ENCODE peak calls at places on chromosomes 16 and 17, in four cellular contexts. S is HepG2, A is K562, C is GM12878. N is an unnamed sample.

GRCh38 chr16:24372824-24373223 is 116.7 kb downstream of the CACNG3 start:
- DNase-seq in A (no peak), S (no peak), C (no peak), N (no peak)

GRCh38 chr16:75576384-75576811 is 10.2 kb downstream of the GABARAPL2 start:
- DNase-seq in S (no peak), A (no peak), C (no peak), N (no peak)

GRCh38 chr17:37888881-37889280 is 35.3 kb upstream of the TBC1D3K start:
- DNase-seq in C (no peak), A (no peak), S (no peak), N (no peak)

GRCh38 chr17:65074778-65075250 is 18.3 kb upstream of the GNA13 start:
- DNase-seq in A (peak), C (no peak), S (peak), N (no peak)

GRCh38 chr16:87832759-87833502 is 36.4 kb downstream of the SLC7A5 start:
- DNase-seq in S (no peak), C (no peak), A (no peak), N (no peak)

GRCh38 chr17:8162232-8162996 is at the start of gene VAMP2:
- DNase-seq in C (no peak), S (no peak), A (peak), N (peak)

GRCh38 chr17:29344201-29344856 is 45.8 kb upstream of the TAOK1 start:
- DNase-seq in C (no peak), A (no peak), S (no peak), N (no peak)

GRCh38 chr17:62933986-62934385 is 32.0 kb upstream of the TANC2 start:
- DNase-seq in A (no peak), S (no peak), C (no peak), N (no peak)

GRCh38 chr16:65604771-65605170 is 482.9 kb upstream of the CDH11 start:
- DNase-seq in A (no peak), S (no peak), C (no peak), N (no peak)

GRCh38 chr17:60640503-60640902 is 37.1 kb upstream of the BCAS3 start:
- DNase-seq in S (peak), C (no peak), A (peak), N (no peak)

GRCh38 chr16:86387461-86388440 is 122.6 kb upstream of the FOXF1 start:
- DNase-seq in A (peak), C (no peak), S (no peak), N (no peak)

GRCh38 chr17:50468120-50469004 is at the start of gene CHAD:
- DNase-seq in C (no peak), A (no peak), S (no peak), N (peak)

GRCh38 chr17:57040571-57040970 is 44.5 kb upstream of the AKAP1 start:
- DNase-seq in A (no peak), C (no peak), S (no peak), N (no peak)

GRCh38 chr17:76027159-76027839 is at the start of gene EVPL:
- DNase-seq in C (no peak), S (peak), A (no peak), N (no peak)

GRCh38 chr17:79840204-79840988 is 1.2 kb upstream of the CBX4 start:
- DNase-seq in S (no peak), A (no peak), C (no peak), N (peak)

GRCh38 chr16:50841081-50841886 is 99.4 kb downstream of the CYLD start:
- DNase-seq in A (peak), C (no peak), S (no peak), N (peak)

GRCh38 chr17:38853292-38854219 is at the start of gene RPL23:
- DNase-seq in S (peak), C (peak), A (peak), N (peak)

GRCh38 chr17:76265624-76266243 is 586 bp downstream of the UBALD2 start:
- DNase-seq in C (no peak), S (no peak), A (peak), N (peak)

GRCh38 chr16:12600116-12600515 is 203.6 kb downstream of the CPPED1 start:
- DNase-seq in S (no peak), A (no peak), C (no peak), N (no peak)

GRCh38 chr17:74430706-74431567 is 951 bp upstream of the GPRC5C start:
- DNase-seq in C (peak), A (peak), S (peak), N (peak)

GRCh38 chr16:27359615-27360014 is 42.4 kb upstream of the IL21R start:
- DNase-seq in A (no peak), C (no peak), S (no peak), N (no peak)

DNA sequence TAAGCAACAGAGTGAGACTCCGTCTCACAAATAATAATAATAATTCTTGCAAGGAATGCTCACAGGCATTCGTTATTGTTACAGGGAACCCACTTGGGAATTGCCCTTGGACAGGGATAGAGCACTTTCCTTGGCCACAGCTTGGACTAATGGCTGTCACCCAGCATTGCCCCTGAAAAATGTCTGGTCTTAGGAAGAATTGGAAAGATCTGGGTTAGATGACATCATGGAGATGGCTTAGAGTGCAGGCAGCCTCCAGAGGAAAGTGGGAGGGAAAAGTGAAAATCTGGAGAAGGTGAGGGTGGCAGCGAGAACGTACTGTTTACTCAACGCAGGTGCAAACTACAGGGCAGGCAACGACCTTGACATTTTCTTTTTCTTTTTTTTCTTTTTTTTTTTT is 59.3 kb upstream of the MRTFB start:
- DNase-seq in A (no peak), S (no peak), C (no peak), N (no peak)
- TF ChIP-seq ESRRA in A (no peak), S (no peak), C (no peak), N (no peak)

GRCh38 chr16:3119701-3120408 is 7.5 kb downstream of the ZNF205 start:
- DNase-seq in A (no peak), C (no peak), S (no peak), N (no peak)

GRCh38 chr16:3118204-3118790 is 5.9 kb downstream of the ZNF205 start:
- DNase-seq in C (no peak), A (no peak), S (no peak), N (no peak)

GRCh38 chr16:3120435-3120834 is 8.0 kb downstream of the ZNF205 start:
- DNase-seq in A (no peak), S (no peak), C (no peak), N (no peak)

GRCh38 chr16:3119286-3119685 is 6.9 kb downstream of the ZNF205 start:
- DNase-seq in C (no peak), A (no peak), S (no peak), N (no peak)

GRCh38 chr16:3118846-3119245 is 6.5 kb downstream of the ZNF205 start:
- DNase-seq in A (no peak), C (no peak), S (no peak), N (no peak)
- TF ChIP-seq SP1 in A (no peak), C (no peak), S (no peak), N (no peak)

DNA sequence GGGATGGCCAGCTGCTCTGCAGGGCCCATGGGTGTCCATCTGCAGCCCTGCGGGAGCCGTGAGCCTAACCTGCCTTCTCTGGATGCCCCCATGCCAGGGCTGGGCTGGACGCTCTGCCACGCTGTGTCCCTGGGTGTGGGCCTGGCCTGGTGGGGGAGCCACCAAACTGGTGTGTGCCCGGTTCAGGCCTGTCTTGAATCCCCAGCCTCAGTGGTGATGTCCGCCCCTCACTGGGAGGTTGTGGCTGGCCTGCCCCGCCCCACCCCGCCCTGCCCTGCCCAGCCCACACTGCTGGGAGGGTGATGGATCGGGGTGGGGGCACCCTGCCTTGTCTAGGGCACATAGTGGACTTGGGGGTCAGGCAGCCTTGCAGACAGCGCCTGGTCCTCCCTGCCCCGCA is 50.1 kb upstream of the PVALEF start:
- DNase-seq in A (no peak), S (no peak), C (no peak), N (no peak)
- TF ChIP-seq ATF3 in A (no peak), S (no peak), C (no peak), N (no peak)

DNA sequence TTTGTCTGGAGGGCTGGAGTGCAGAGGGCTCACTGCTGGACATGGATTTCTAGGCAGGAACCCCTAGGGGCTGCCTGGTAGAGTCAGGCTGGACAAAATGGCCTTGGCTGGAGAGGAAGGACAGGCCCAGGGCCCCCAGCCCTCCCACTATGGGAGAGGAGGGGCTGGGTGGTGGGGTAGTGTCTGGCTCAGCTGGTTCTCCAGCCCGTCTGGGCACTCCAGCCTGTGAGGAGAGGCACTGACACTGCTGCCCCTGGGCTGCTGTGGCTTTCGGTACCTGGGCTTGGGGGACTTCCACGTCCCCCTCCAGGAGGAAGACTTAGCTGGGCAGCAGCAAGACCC is 21.8 kb upstream of the DOK4 start:
- DNase-seq in C (no peak), A (no peak), S (no peak), N (no peak)
- TF ChIP-seq ESRRA in C (no peak), A (no peak), S (no peak), N (no peak)

DNA sequence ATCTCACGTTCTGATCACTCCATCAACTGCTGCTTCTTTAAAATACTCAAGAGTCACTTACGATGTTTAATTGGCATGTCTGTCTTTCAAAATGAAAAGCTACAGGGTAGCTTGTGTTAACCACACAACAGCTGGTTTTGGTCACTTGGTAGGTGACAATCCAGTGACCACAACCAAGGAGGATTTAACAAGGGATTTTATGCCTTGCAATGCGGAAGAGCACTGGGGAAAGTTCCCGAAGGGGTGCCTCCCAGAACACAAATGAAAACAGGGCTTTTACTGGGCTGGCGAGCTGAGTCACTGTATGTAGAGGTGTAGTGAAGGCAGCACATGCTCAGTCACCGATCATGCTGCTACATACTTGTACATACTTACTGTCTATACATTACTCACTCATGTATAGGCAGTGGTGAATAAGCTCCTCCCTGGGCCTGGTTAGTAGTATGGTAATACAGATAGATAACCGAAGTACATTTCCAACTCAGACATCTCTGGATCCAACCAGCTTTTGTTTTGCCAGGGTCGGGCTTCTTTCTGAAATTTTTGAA is 483.5 kb downstream of the CDH13 start:
- DNase-seq in S (no peak), A (no peak), C (no peak), N (no peak)
- TF ChIP-seq SP1 in S (no peak), A (no peak), C (no peak), N (no peak)

DNA sequence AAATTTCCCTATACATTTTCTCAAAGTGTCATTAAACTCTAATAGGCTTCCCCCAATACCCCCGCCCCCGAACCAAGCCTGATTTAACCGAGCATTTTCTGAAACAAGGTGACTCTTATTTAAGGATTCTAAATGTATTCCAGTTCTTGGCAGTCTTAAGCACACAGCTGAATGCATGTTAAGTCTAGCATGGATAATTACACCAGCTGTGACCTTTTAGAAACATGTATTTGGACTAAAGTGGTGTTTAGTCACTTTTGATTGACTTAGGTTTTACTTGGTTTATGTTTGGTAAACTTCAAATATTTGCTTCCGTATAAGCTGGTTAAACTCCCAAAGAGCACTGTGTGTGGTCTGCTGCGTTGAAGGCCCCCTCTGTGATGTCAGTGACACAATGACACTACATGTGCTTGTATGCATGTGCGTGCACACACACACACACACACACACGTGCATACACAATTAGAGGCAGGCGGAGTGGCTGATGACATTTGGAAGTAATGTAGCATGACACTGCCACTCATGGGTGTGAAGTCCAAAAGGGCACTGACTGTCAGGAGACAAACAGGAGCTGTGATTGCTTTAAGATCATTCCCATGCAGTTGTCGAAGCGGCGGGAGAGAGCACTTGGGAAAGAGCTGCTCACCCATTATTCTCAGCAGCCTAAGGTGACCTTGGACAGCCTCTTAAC is 156.1 kb upstream of the CDH13 start:
- DNase-seq in A (no peak), C (no peak), S (peak), N (no peak)
- TF ChIP-seq ATF3 in A (no peak), C (no peak), S (no peak), N (no peak)

DNA sequence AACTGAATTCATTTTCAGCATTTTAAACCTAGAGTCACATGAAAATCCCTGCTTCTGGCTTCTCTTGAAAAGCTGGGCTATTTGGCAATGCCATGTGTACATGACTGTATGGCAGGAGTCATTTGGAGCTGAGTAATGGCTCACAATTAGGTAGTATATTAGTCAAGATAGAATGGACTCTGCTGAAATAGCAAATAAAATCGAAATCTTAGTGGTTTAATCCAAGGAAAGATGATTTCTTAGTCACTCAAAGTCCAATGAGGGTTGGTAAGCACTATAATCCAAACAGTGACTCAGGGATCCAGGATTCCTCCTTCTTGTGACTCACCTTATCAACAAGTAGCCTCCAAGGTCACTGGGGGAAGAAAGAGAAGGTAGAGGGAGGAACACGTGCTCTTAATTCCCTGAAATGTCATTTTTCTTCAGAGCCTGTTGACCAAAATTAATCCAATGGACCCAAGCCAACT is 13.9 kb upstream of the PMP22 start:
- DNase-seq in C (no peak), S (no peak), A (peak), N (no peak)
- TF ChIP-seq ESRRA in C (no peak), S (no peak), A (peak), N (no peak)

GRCh38 chr16:21121150-21121549 is 29.5 kb downstream of the DNAH3 start:
- DNase-seq in C (no peak), A (no peak), S (no peak), N (no peak)

GRCh38 chr16:21117567-21117966 is 33.1 kb downstream of the DNAH3 start:
- DNase-seq in C (no peak), A (no peak), S (no peak), N (no peak)

DNA sequence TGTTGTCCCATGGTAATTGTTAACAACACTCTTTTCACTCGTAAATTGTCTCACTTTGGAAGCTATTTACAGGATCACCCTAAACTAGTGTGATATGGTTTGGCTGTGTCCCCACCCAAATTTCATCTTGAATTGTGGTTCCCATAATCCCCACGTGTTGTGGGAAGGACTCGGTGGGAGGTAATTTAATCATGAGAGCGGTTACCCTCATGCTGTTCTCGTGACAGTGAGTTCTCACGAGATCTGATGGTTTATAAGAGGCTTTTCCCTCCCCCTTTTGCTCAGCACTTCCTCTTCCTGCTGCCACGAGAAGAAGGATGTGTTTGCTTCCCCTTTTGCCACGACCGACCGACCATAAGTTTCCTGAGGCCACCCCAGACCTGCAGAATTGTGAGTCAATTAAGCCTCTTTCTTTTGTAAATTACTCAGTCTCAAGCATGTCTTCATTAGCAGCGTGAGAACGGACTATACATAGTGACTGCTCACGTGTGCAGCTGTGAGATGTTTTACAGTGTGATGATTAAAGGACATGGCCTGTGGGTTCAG is 34.4 kb downstream of the DNAH3 start:
- DNase-seq in A (peak), S (peak), C (no peak), N (no peak)
- TF ChIP-seq SP1 in A (peak), S (no peak), C (no peak), N (no peak)

GRCh38 chr17:6215071-6216035 is 145.2 kb downstream of the WSCD1 start:
- DNase-seq in S (no peak), A (no peak), C (no peak), N (no peak)

GRCh38 chr17:6212766-6213165 is 142.6 kb downstream of the WSCD1 start:
- DNase-seq in C (no peak), S (no peak), A (no peak), N (no peak)

GRCh38 chr17:6213859-6214258 is 143.7 kb downstream of the WSCD1 start:
- DNase-seq in S (no peak), A (no peak), C (no peak), N (no peak)

DNA sequence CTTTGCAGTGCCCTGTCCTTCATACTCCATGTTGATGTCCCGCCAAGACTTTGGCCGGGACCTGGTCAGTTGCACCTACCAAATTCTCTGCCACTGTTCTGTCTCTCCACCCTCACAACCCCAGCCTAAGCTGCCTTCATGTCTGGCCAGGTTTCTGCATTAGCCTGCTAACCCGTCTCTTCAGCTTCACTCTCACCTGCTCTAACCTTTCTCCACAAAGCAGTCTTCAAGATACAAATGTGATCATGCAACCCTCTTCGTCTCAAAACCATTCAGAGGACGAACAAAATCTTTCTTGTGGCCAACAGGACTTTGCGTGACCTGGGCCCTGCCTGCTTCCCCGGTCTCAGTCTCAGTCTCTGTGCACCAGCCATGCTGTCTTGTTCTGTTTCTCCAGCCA is 148.2 kb downstream of the WSCD1 start:
- DNase-seq in C (no peak), A (no peak), S (no peak), N (no peak)
- TF ChIP-seq ATF3 in C (no peak), A (no peak), S (no peak), N (no peak)

GRCh38 chr17:27293359-27293897 is 486 bp upstream of the WSB1 start:
- DNase-seq in A (peak), C (no peak), S (no peak), N (no peak)

GRCh38 chr17:27294689-27295630 is 1.0 kb downstream of the WSB1 start:
- DNase-seq in C (peak), A (peak), S (peak), N (no peak)

GRCh38 chr17:27295945-27296344 is 2.0 kb downstream of the WSB1 start:
- DNase-seq in S (no peak), A (peak), C (no peak), N (no peak)

GRCh38 chr17:27296427-27296979 is 2.6 kb downstream of the WSB1 start:
- DNase-seq in A (no peak), S (no peak), C (no peak), N (no peak)

GRCh38 chr17:27293898-27294688 is at the start of gene WSB1:
- DNase-seq in C (peak), A (peak), S (peak), N (peak)
- TF ChIP-seq ESRRA in C (no peak), A (peak), S (no peak), N (no peak)

N was measured in WTC11.